ENCODE peak calls at places on chromosomes 12 and 14, in six cellular contexts. One of them, this sample, is unnamed.

GRCh38 chr14:53027031-53027430 is 76.2 kb upstream of the FERMT2 start:
- DNase-seq in GM06990: no peak
- DNase-seq in astrocyte: no peak
- DNase-seq in type B pancreatic cell: no peak
- DNase-seq in NCI-H510A: no peak
- DNase-seq in H4: no peak
- DNase-seq in this sample: no peak

GRCh38 chr12:19110541-19110940 is 19.0 kb upstream of the PLEKHA5 start:
- DNase-seq in type B pancreatic cell: no peak
- DNase-seq in GM06990: no peak
- DNase-seq in NCI-H510A: no peak
- DNase-seq in H4: no peak
- DNase-seq in astrocyte: peak; percentile 60
- DNase-seq in this sample: no peak

GRCh38 chr12:109639473-109639872 is 65.9 kb downstream of the MVK start:
- DNase-seq in GM06990: no peak
- DNase-seq in H4: no peak
- DNase-seq in astrocyte: no peak
- DNase-seq in type B pancreatic cell: no peak
- DNase-seq in NCI-H510A: no peak
- DNase-seq in this sample: no peak

GRCh38 chr12:45670339-45671065 is 59.0 kb upstream of the ARID2 start:
- DNase-seq in astrocyte: no peak
- DNase-seq in type B pancreatic cell: no peak
- DNase-seq in GM06990: peak; percentile 24
- DNase-seq in H4: peak; percentile 47
- DNase-seq in NCI-H510A: no peak
- DNase-seq in this sample: no peak

GRCh38 chr14:53531151-53531550 is 378.0 kb upstream of the DDHD1 start:
- DNase-seq in H4: no peak
- DNase-seq in type B pancreatic cell: no peak
- DNase-seq in GM06990: no peak
- DNase-seq in astrocyte: no peak
- DNase-seq in NCI-H510A: no peak
- DNase-seq in this sample: no peak

GRCh38 chr14:45531022-45531421 is 278.0 kb upstream of the MIS18BP1 start:
- DNase-seq in NCI-H510A: no peak
- DNase-seq in GM06990: no peak
- DNase-seq in type B pancreatic cell: no peak
- DNase-seq in astrocyte: no peak
- DNase-seq in H4: no peak
- DNase-seq in this sample: no peak

GRCh38 chr12:100141666-100141997 is 1.0 kb downstream of the BLTP3B start:
- DNase-seq in astrocyte: peak; percentile 90
- DNase-seq in NCI-H510A: no peak
- DNase-seq in H4: peak; percentile 61
- DNase-seq in type B pancreatic cell: no peak
- DNase-seq in GM06990: peak; percentile 30
- DNase-seq in this sample: peak; percentile 70

GRCh38 chr12:107549786-107550480 is 135.7 kb upstream of the PWP1 start:
- DNase-seq in astrocyte: no peak
- DNase-seq in NCI-H510A: no peak
- DNase-seq in GM06990: no peak
- DNase-seq in H4: no peak
- DNase-seq in type B pancreatic cell: no peak
- DNase-seq in this sample: no peak

GRCh38 chr12:8038659-8039114 is 6.2 kb downstream of the FOXJ2 start:
- DNase-seq in type B pancreatic cell: no peak
- DNase-seq in GM06990: no peak
- DNase-seq in NCI-H510A: peak; percentile 78
- DNase-seq in H4: peak; percentile 86
- DNase-seq in astrocyte: peak; percentile 62
- DNase-seq in this sample: peak; percentile 46

GRCh38 chr14:92505826-92506225 is 7.8 kb upstream of the RIN3 start:
- DNase-seq in type B pancreatic cell: no peak
- DNase-seq in GM06990: no peak
- DNase-seq in NCI-H510A: no peak
- DNase-seq in astrocyte: no peak
- DNase-seq in H4: no peak
- DNase-seq in this sample: no peak

GRCh38 chr14:102777711-102778615 is 714 bp downstream of the TRAF3 start:
- DNase-seq in GM06990: no peak
- DNase-seq in NCI-H510A: no peak
- DNase-seq in astrocyte: peak; percentile 47
- DNase-seq in type B pancreatic cell: no peak
- DNase-seq in H4: no peak
- DNase-seq in this sample: peak; percentile 50

GRCh38 chr14:78446807-78447206 is 276.6 kb downstream of the NRXN3 start:
- DNase-seq in H4: no peak
- DNase-seq in NCI-H510A: no peak
- DNase-seq in GM06990: no peak
- DNase-seq in type B pancreatic cell: no peak
- DNase-seq in astrocyte: no peak
- DNase-seq in this sample: peak; percentile 7

GRCh38 chr14:101035466-101036225 is 132.1 kb upstream of the RTL1 start:
- DNase-seq in GM06990: no peak
- DNase-seq in NCI-H510A: no peak
- DNase-seq in H4: no peak
- DNase-seq in astrocyte: no peak
- DNase-seq in type B pancreatic cell: no peak
- DNase-seq in this sample: no peak

GRCh38 chr12:24705741-24706358 is 243.1 kb downstream of the BCAT1 start:
- DNase-seq in H4: no peak
- DNase-seq in astrocyte: peak; percentile 43
- DNase-seq in NCI-H510A: no peak
- DNase-seq in GM06990: peak; percentile 76
- DNase-seq in type B pancreatic cell: no peak
- DNase-seq in this sample: no peak

GRCh38 chr14:65131176-65131765 is 29.0 kb upstream of the MAX start:
- DNase-seq in GM06990: no peak
- DNase-seq in type B pancreatic cell: no peak
- DNase-seq in astrocyte: peak; percentile 65
- DNase-seq in H4: peak; percentile 66
- DNase-seq in NCI-H510A: no peak
- DNase-seq in this sample: no peak

GRCh38 chr12:82242729-82243128 is 115.5 kb downstream of the CCDC59 start:
- DNase-seq in GM06990: no peak
- DNase-seq in astrocyte: no peak
- DNase-seq in NCI-H510A: no peak
- DNase-seq in H4: no peak
- DNase-seq in type B pancreatic cell: no peak
- DNase-seq in this sample: no peak

GRCh38 chr14:36556811-36557433 is 25.5 kb downstream of the NKX2-8 start:
- DNase-seq in astrocyte: no peak
- DNase-seq in H4: peak; percentile 16
- DNase-seq in type B pancreatic cell: no peak
- DNase-seq in GM06990: no peak
- DNase-seq in NCI-H510A: no peak
- DNase-seq in this sample: peak; percentile 49

GRCh38 chr14:56219666-56220413 is 101.6 kb downstream of the PELI2 start:
- DNase-seq in H4: no peak
- DNase-seq in astrocyte: no peak
- DNase-seq in type B pancreatic cell: no peak
- DNase-seq in NCI-H510A: no peak
- DNase-seq in GM06990: no peak
- DNase-seq in this sample: no peak

GRCh38 chr12:10182662-10183061 is 3.8 kb downstream of the TMEM52B start:
- DNase-seq in type B pancreatic cell: no peak
- DNase-seq in H4: no peak
- DNase-seq in astrocyte: peak; percentile 31
- DNase-seq in NCI-H510A: no peak
- DNase-seq in GM06990: no peak
- DNase-seq in this sample: no peak

GRCh38 chr12:62291888-62292760 is 31.9 kb downstream of the USP15 start:
- DNase-seq in H4: peak; percentile 41
- DNase-seq in type B pancreatic cell: no peak
- DNase-seq in astrocyte: peak; percentile 49
- DNase-seq in NCI-H510A: no peak
- DNase-seq in GM06990: no peak
- DNase-seq in this sample: no peak

GRCh38 chr12:123502163-123502562 is 31.4 kb downstream of the RILPL1 start:
- DNase-seq in type B pancreatic cell: no peak
- DNase-seq in GM06990: no peak
- DNase-seq in H4: no peak
- DNase-seq in astrocyte: no peak
- DNase-seq in NCI-H510A: no peak
- DNase-seq in this sample: no peak

GRCh38 chr14:100813291-100813690 is 12.6 kb upstream of the MEG3 start:
- DNase-seq in NCI-H510A: no peak
- DNase-seq in H4: no peak
- DNase-seq in astrocyte: no peak
- DNase-seq in type B pancreatic cell: no peak
- DNase-seq in GM06990: no peak
- DNase-seq in this sample: no peak

This sample was measured in dermis blood vessel endothelial cell.